ENCODE peak calls at places on chromosomes 6 and 20, in nine cellular contexts. N is ovary; D is CD8-positive, alpha-beta memory T cell; U is T-helper 22 cell; W is stimulated activated CD4-positive, alpha-beta T cell treated with anti-CD3 and anti-CD28 coated beads, Interleukin-15, amount 100 ng/mL, for 24 hours; B is activated CD8-positive, alpha-beta T cell treated with anti-CD3 and anti-CD28 coated beads, Interleukin-2, amount 10 ng/mL, durations not matched to agents 7 days and 5 days; H is stimulated activated CD8-positive, alpha-beta memory T cell treated with anti-CD3 and anti-CD28 coated beads, Interleukin-2, amount 100 ng/mL, for 48 hours; E is NCI-H2081; Z is Kasumi-1. X is an unnamed sample.

GRCh38 chr6:104640141-104640700 is 219.5 kb downstream of the HACE1 start:
- DNase-seq in H (no peak), U (no peak), Z (no peak), D (no peak), W (no peak), N (no peak), E (no peak), B (no peak), X (peak)

GRCh38 chr6:4313044-4313686 is 177.8 kb upstream of the ECI2 start:
- DNase-seq in N (no peak), E (peak), W (no peak), D (no peak), H (no peak), B (no peak), Z (peak), U (no peak), X (peak)

GRCh38 chr6:134774244-134774643 is 175.7 kb downstream of the ALDH8A1 start:
- DNase-seq in N (no peak), D (no peak), B (no peak), H (no peak), U (no peak), W (no peak), E (no peak), Z (no peak), X (no peak)

GRCh38 chr6:25253371-25253770 is 25.8 kb upstream of the CARMIL1 start:
- DNase-seq in B (no peak), Z (no peak), N (no peak), W (no peak), U (no peak), D (no peak), E (peak), H (no peak), X (no peak)

GRCh38 chr6:87916446-87916845 is 131.2 kb upstream of the SPACA1 start:
- DNase-seq in Z (no peak), N (no peak), E (no peak), B (no peak), U (no peak), H (no peak), D (no peak), W (no peak), X (no peak)

GRCh38 chr6:127069659-127070279 is 48.7 kb upstream of the RSPO3 start:
- DNase-seq in Z (peak), B (no peak), D (no peak), E (peak), N (no peak), H (no peak), U (no peak), W (no peak), X (peak)

GRCh38 chr6:72651191-72651590 is 29.3 kb downstream of the KCNQ5 start:
- DNase-seq in N (no peak), D (no peak), U (no peak), Z (no peak), H (no peak), E (no peak), W (no peak), B (no peak), X (no peak)

GRCh38 chr20:3801299-3801698 is 5.2 kb downstream of the CDC25B start:
- DNase-seq in E (no peak), N (no peak), H (no peak), D (peak), U (no peak), Z (no peak), B (no peak), W (no peak), X (no peak)

GRCh38 chr20:50680106-50680960 is 11.0 kb downstream of the RIPOR3 start:
- DNase-seq in B (no peak), D (no peak), U (no peak), H (no peak), W (no peak), Z (no peak), E (no peak), N (peak), X (no peak)

GRCh38 chr20:29687438-29687837 is 1570.0 kb upstream of the DEFB115 start:
- DNase-seq in W (no peak), Z (no peak), E (no peak), U (no peak), H (no peak), D (no peak), N (no peak), B (no peak), X (no peak)

GRCh38 chr6:105459049-105459448 is 56.2 kb upstream of the PREP start:
- DNase-seq in Z (no peak), B (peak), E (no peak), D (peak), N (no peak), H (no peak), W (peak), U (peak), X (no peak)

GRCh38 chr20:18272451-18272850 is 15.9 kb upstream of the ZNF133 start:
- DNase-seq in D (no peak), W (no peak), B (no peak), Z (peak), H (no peak), E (no peak), N (no peak), U (no peak), X (no peak)

GRCh38 chr6:101630956-101631355 is 237.4 kb downstream of the GRIK2 start:
- DNase-seq in B (no peak), D (no peak), Z (no peak), N (no peak), H (no peak), U (no peak), W (no peak), E (no peak), X (no peak)

GRCh38 chr6:15715060-15715459 is 52.2 kb upstream of the DTNBP1 start:
- DNase-seq in N (no peak), H (peak), W (peak), Z (no peak), E (no peak), B (no peak), D (no peak), U (no peak), X (no peak)